ENCODE peak calls at places on chromosome 1, in seven cellular contexts. M is iris pigment epithelial cell; Q is ascending aorta; F is activated CD8-positive, alpha-beta memory T cell treated with anti-CD3 and anti-CD28 coated beads for 4 hours; K is DMS153; C is dorsolateral prefrontal cortex; H is T-helper 2 cell. Y is an unnamed sample.

GRCh38 chr1:117613969-117614865 is 8.4 kb downstream of the TENT5C start:
- DNase-seq in M (no peak), Q (peak), F (no peak), K (no peak), C (no peak), H (no peak), Y (no peak)

GRCh38 chr1:51671527-51672325 is 54.8 kb downstream of the OSBPL9 start:
- DNase-seq in M (peak), Q (no peak), F (no peak), K (no peak), C (no peak), H (no peak), Y (no peak)

GRCh38 chr1:14993414-14993813 is 160.1 kb upstream of the TMEM51 start:
- DNase-seq in M (no peak), Q (no peak), F (no peak), K (no peak), C (no peak), H (no peak), Y (no peak)

GRCh38 chr1:53575948-53576305 is 116.7 kb downstream of the DMRTB1 start:
- DNase-seq in M (no peak), Q (no peak), F (no peak), K (no peak), C (peak), H (no peak), Y (no peak)

GRCh38 chr1:117633423-117633822 is 27.6 kb downstream of the TENT5C start:
- DNase-seq in M (no peak), Q (peak), F (no peak), K (no peak), C (no peak), H (no peak), Y (no peak)

GRCh38 chr1:208235983-208236761 is 8.0 kb downstream of the PLXNA2 start:
- DNase-seq in M (peak), Q (peak), F (no peak), K (peak), C (no peak), H (no peak), Y (no peak)

GRCh38 chr1:152182431-152182830 is 23.4 kb upstream of the RPTN start:
- DNase-seq in M (peak), Q (no peak), F (no peak), K (no peak), C (no peak), H (no peak), Y (no peak)

GRCh38 chr1:202745313-202745888 is 35.1 kb upstream of the SYT2 start:
- DNase-seq in M (no peak), Q (no peak), F (no peak), K (no peak), C (no peak), H (no peak), Y (no peak)

GRCh38 chr1:24503003-24503751 is 541 bp downstream of the RCAN3 start:
- DNase-seq in M (no peak), Q (no peak), F (no peak), K (no peak), C (no peak), H (no peak), Y (peak)

Y was measured in stimulated activated naive B cell treated with anti-CD40 and anti-IgM and Interleukin-4, amounts not matched to agents 10 μg/mL and 1 μg/mL and 100 μg/mL, for 72 hours.